ENCODE peak calls at places on chromosome 6, in four cellular contexts. Y is HepG2, O is WTC11, A is K562. M is an unnamed sample.

GRCh38 chr6:142014515-142014914 is 118.2 kb upstream of the GJE1 start:
- DNase-seq in A (no peak), O (no peak), Y (no peak), M (no peak)

GRCh38 chr6:74408844-74409243 is 712.8 kb downstream of the CD109 start:
- DNase-seq in A (no peak), O (no peak), Y (no peak), M (no peak)

GRCh38 chr6:75205776-75206334 is at the start of gene COL12A1:
- DNase-seq in A (no peak), Y (no peak), O (peak), M (peak)

GRCh38 chr6:88492824-88493223 is 326.7 kb upstream of the CNR1 start:
- DNase-seq in A (peak), O (no peak), Y (peak), M (peak)

GRCh38 chr6:118319890-118320289 is 228.2 kb upstream of the PLN start:
- DNase-seq in Y (no peak), O (peak), A (no peak), M (no peak)

GRCh38 chr6:18307006-18307405 is 42.7 kb upstream of the DEK start:
- DNase-seq in A (no peak), Y (no peak), O (no peak), M (no peak)

GRCh38 chr6:52139985-52140680 is 46.0 kb upstream of the IL17A start:
- DNase-seq in A (no peak), O (no peak), Y (no peak), M (no peak)

GRCh38 chr6:70310063-70310694 is 7.3 kb upstream of the COL9A1 start:
- DNase-seq in A (no peak), O (no peak), Y (peak), M (peak)

GRCh38 chr6:34324738-34325444 is 67.6 kb downstream of the NUDT3 start:
- DNase-seq in O (no peak), A (peak), Y (no peak), M (peak)

GRCh38 chr6:139778688-139779087 is 404.2 kb upstream of the CITED2 start:
- DNase-seq in O (no peak), Y (no peak), A (no peak), M (no peak)

GRCh38 chr6:84415517-84415916 is 188.1 kb upstream of the CEP162 start:
- DNase-seq in A (no peak), Y (no peak), O (no peak), M (no peak)

GRCh38 chr6:79079425-79080130 is 1.5 kb upstream of the PHIP start:
- DNase-seq in O (no peak), A (no peak), Y (no peak), M (no peak)

GRCh38 chr6:130252527-130253237 is 29.9 kb upstream of the SAMD3 start:
- DNase-seq in A (no peak), Y (no peak), O (no peak), M (no peak)

GRCh38 chr6:25715794-25716193 is 38.7 kb upstream of the SLC17A4 start:
- DNase-seq in Y (peak), A (no peak), O (no peak), M (no peak)

GRCh38 chr6:149334682-149335160 is 17.2 kb downstream of the TAB2 start:
- DNase-seq in O (no peak), Y (no peak), A (no peak), M (no peak)

GRCh38 chr6:137850816-137851602 is 16.1 kb upstream of the TNFAIP3 start:
- DNase-seq in O (no peak), Y (no peak), A (no peak), M (no peak)

GRCh38 chr6:157779705-157780604 is 43.1 kb upstream of the SNX9 start:
- DNase-seq in A (no peak), Y (no peak), O (no peak), M (no peak)

DNA sequence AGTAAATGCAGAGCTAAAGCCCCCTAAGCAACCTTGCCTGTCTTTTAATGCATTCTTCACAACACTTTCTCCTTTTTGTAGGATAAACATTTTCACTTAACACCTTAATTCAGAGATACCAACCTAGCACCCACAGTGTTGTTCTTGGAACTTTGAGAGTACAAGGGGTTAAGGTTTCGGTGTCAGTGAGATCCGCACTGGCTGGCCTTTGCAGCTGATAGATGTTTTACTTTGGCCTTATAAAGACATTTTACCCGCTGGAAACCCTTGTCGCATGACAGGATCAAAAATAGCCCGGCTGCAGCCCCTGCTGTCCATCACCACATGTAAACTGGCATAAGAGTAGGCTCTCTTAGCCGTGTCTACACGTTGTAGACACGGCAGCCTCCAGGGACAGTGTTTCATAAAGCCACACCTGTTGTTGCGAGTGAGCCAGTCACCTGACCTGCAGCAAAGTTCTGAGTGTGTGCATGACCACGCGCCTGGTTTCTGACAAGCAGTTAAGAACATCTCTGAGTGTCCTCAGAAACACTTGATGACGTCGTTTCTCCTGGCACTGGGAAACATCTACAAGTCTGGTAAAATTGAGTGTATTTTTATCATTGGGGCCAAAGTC is 8.4 kb downstream of the RBM24 start:
- DNase-seq in Y (no peak), A (no peak), O (no peak), M (no peak)
- TF ChIP-seq ELF4 in Y (no peak), A (no peak), O (no peak), M (no peak)

DNA sequence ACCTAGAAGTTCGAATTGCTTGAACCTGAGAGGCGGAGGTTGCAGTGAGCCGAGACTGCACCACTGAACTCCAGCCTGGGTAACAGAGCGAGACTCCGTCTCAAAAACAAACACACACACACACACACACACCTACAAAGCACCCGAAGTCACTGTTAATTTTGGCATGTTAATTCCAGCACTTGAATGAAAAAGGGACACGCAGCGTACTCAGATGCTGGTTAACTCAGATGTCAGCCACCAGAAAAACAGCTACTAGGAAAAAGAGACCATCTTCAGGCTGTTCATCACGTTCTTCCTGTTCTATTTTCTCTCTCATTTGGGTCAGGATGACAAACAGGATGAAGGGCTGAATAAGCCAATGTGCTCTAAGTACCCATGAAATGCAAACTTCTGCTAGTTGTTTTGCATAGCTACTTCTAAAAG is 46.9 kb downstream of the BLOC1S5 start:
- DNase-seq in O (no peak), A (no peak), Y (no peak), M (no peak)
- TF ChIP-seq ELF4 in O (no peak), A (no peak), Y (no peak), M (no peak)

GRCh38 chr6:131787955-131788712 is 19.7 kb upstream of the ENPP1 start:
- DNase-seq in Y (peak), O (no peak), A (no peak), M (no peak)
- TF ChIP-seq ELF4 in Y (no peak), O (no peak), A (no peak), M (no peak)

DNA sequence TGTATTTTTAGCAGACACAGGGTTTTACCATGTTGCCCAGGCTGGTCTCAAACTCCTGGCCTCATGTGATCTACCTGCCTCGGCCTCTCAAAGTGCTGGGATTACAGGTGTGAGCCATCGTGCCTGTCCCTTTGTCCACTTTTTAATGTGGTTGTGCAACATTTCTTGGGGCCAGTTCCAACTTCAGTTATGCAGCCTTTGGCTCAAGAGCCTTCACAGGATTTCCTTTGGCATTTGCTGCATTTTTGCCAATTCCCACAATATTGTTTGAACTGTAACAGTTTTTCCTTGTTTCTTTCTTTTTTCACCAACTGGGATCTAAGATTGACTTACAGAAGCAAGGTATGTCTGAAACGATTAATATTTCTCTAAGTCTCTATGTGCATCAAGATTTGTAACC is 63.6 kb downstream of the EDN1 start:
- DNase-seq in A (no peak), O (no peak), Y (no peak), M (no peak)
- TF ChIP-seq ELF4 in A (no peak), O (no peak), Y (no peak), M (no peak)

M was measured in HEK293T.